ENCODE peak calls at places on chromosomes 1 and 21, in four cellular contexts. One of them, this sample, is unnamed.
A peak's percentile ranks its signal among the peaks of the same experiment; 100 is the strongest.

GRCh38 chr1:151728151-151728711 is 6.9 kb downstream of the RIIAD1 start:
- DNase-seq in GM12878: no peak
- DNase-seq in HepG2: no peak
- DNase-seq in K562: no peak
- DNase-seq in this sample: no peak

GRCh38 chr21:40839551-40839950 is 7.4 kb downstream of the DSCAM start:
- DNase-seq in K562: no peak
- DNase-seq in HepG2: no peak
- DNase-seq in GM12878: no peak
- DNase-seq in this sample: no peak

GRCh38 chr1:214120951-214121350 is 133.2 kb downstream of the PROX1 start:
- DNase-seq in K562: no peak
- DNase-seq in GM12878: no peak
- DNase-seq in HepG2: no peak
- DNase-seq in this sample: no peak

GRCh38 chr1:189237008-189237407 is 1240.7 kb downstream of the BRINP3 start:
- DNase-seq in HepG2: no peak
- DNase-seq in GM12878: no peak
- DNase-seq in K562: no peak
- DNase-seq in this sample: no peak

GRCh38 chr1:59125154-59125553 is 171.7 kb upstream of the FGGY start:
- DNase-seq in HepG2: no peak
- DNase-seq in K562: no peak
- DNase-seq in GM12878: no peak
- DNase-seq in this sample: no peak

GRCh38 chr1:154418062-154418897 is 13.1 kb downstream of the IL6R start:
- DNase-seq in HepG2: peak; percentile 99
- DNase-seq in GM12878: no peak
- DNase-seq in K562: no peak
- DNase-seq in this sample: no peak

GRCh38 chr1:13732971-13733667 is 33.1 kb downstream of the PRDM2 start:
- DNase-seq in HepG2: no peak
- DNase-seq in K562: no peak
- DNase-seq in GM12878: no peak
- DNase-seq in this sample: no peak

GRCh38 chr1:222529916-222530315 is 18.0 kb downstream of the HHIPL2 start:
- DNase-seq in GM12878: no peak
- DNase-seq in HepG2: no peak
- DNase-seq in K562: no peak
- DNase-seq in this sample: no peak

GRCh38 chr21:38831526-38832467 is 26.1 kb downstream of the ETS2 start:
- DNase-seq in GM12878: peak; percentile 40
- DNase-seq in HepG2: peak; percentile 91
- DNase-seq in K562: peak; percentile 52
- DNase-seq in this sample: no peak

GRCh38 chr1:10074855-10075418 is 42.2 kb downstream of the UBE4B start:
- DNase-seq in HepG2: no peak
- DNase-seq in K562: no peak
- DNase-seq in GM12878: no peak
- DNase-seq in this sample: no peak

GRCh38 chr21:36104306-36105300 is 30.3 kb upstream of the CBR3 start:
- DNase-seq in GM12878: no peak
- DNase-seq in K562: peak; percentile 47
- DNase-seq in HepG2: no peak
- DNase-seq in this sample: peak; percentile 88

GRCh38 chr1:153190373-153190772 is 12.9 kb upstream of the LELP1 start:
- DNase-seq in K562: peak; percentile 16
- DNase-seq in GM12878: no peak
- DNase-seq in HepG2: no peak
- DNase-seq in this sample: no peak

GRCh38 chr1:18732686-18733085 is 102.0 kb downstream of the PAX7 start:
- DNase-seq in K562: no peak
- DNase-seq in GM12878: no peak
- DNase-seq in HepG2: no peak
- DNase-seq in this sample: no peak

GRCh38 chr1:18731148-18731547 is 100.5 kb downstream of the PAX7 start:
- DNase-seq in HepG2: no peak
- DNase-seq in GM12878: no peak
- DNase-seq in K562: no peak
- DNase-seq in this sample: no peak

GRCh38 chr1:18734001-18734400 is 103.4 kb downstream of the PAX7 start:
- DNase-seq in HepG2: no peak
- DNase-seq in GM12878: no peak
- DNase-seq in K562: no peak
- DNase-seq in this sample: no peak

GRCh38 chr1:18730321-18730720 is 99.7 kb downstream of the PAX7 start:
- DNase-seq in HepG2: no peak
- DNase-seq in K562: no peak
- DNase-seq in GM12878: no peak
- DNase-seq in this sample: no peak

GRCh38 chr1:18731591-18732235 is 101.1 kb downstream of the PAX7 start:
- DNase-seq in K562: no peak
- DNase-seq in GM12878: no peak
- DNase-seq in HepG2: no peak
- DNase-seq in this sample: no peak
- TF ChIP-seq CBFB in K562: no peak
- TF ChIP-seq CBFB in GM12878: no peak
- TF ChIP-seq CBFB in HepG2: no peak
- TF ChIP-seq CBFB in this sample: no peak

DNA sequence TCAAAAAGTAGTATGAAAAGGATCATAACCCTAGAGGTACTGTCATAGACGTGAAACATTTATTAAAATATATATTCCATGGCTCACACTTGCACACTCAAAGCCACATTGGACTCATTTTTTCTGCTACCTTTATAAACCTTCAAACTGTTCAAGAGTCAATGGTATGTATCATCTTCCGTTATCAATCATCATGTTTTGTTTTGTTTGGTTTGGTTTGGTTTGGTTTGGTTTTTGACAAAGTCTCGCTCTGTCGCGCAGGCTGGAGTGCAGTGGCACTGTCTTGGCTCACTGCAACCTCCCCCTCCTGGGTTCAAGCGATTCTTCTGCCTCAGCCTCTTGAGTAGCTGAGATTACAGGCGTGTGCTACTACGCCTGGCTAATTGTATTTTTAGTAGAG is 1.8 kb downstream of the IFNAR2 start:
- DNase-seq in K562: no peak
- DNase-seq in GM12878: no peak
- DNase-seq in HepG2: no peak
- DNase-seq in this sample: no peak
- TF ChIP-seq CBFB in K562: no peak
- TF ChIP-seq CBFB in GM12878: no peak
- TF ChIP-seq CBFB in HepG2: no peak
- TF ChIP-seq CBFB in this sample: no peak

GRCh38 chr1:77536813-77537212 is 145.6 kb downstream of the ZZZ3 start:
- DNase-seq in GM12878: no peak
- DNase-seq in HepG2: no peak
- DNase-seq in K562: no peak
- DNase-seq in this sample: no peak
- TF ChIP-seq CBFB in GM12878: no peak
- TF ChIP-seq CBFB in HepG2: no peak
- TF ChIP-seq CBFB in K562: no peak
- TF ChIP-seq CBFB in this sample: no peak

DNA sequence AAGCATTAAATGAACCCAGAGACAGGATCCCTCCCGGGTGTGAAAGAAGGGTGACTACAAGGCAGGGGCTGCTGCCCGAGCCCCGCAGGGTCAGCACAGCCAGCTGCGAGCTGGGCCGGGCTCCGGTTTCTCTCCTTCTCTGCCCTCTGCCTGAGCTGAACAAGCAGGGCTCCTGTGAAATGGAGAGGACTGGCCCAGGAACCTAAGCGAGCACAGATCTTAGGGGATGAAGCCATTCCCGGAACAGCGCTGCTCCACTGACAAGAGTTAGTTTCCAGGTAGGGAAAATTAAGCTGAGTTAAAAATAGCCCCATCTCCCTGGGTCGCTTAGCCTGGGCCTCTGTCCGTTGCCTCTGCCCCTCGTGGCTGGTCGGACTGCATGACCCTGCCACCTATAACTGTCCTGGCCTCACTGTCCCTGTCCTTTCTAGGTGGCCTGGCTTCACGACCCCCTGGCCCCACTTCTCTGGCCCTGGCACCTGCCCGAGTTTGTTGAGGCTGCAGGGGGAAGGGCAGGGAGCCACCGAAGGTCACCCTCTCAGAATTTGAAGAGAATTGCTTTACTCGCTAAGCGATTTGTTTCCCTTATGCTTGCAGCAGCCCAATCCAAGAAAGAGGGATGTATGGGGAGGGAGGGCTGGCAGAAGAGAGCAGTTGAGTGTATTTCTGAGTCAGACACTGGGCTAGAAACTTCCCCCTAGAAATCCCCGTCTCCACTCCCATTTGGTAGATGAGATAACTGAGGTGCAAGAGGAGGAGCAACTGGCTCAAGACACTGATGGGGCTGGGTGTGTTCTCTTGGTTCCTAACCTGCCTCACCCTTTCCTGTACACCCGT is 2.6 kb upstream of the EDN2 start:
- DNase-seq in GM12878: peak; percentile 48
- DNase-seq in HepG2: no peak
- DNase-seq in K562: no peak
- DNase-seq in this sample: peak; percentile 32
- TF ChIP-seq CBFB in GM12878: no peak
- TF ChIP-seq CBFB in HepG2: no peak
- TF ChIP-seq CBFB in K562: no peak
- TF ChIP-seq CBFB in this sample: no peak

DNA sequence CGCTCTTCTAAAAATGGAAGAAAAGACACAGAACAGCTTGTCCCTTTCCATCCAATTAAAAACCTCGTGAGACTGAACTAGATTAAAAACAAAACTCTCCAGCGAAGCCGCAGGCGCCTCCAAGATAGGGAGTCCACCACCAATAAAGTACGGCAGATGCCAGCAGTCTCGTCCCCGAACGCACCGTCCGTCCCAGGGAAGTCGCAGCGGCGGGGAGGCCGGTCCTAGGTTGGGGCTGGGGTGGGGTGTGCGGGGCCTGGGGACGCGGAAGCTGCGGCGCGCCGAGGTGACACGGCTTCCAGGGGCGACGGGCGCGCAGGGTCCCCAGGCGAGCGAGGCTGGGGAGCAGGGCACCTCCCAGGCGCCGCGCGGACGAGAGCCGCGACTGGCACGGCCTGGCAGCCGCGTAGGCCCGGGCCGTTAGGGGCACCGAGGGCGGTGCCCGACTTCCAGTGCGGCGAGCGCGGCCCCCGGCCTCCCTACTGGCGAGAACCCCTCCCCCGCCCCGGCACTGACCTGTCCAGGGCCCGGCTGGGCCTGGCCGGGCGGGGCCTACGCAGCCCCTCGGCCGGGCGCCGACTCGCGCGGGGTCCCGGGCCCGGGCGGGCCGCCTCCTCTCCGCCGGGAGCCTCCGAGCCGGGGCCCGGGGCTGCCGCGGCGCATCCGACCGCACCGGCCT is 28.3 kb upstream of the A3GALT2 start:
- DNase-seq in HepG2: no peak
- DNase-seq in K562: peak; percentile 76
- DNase-seq in GM12878: no peak
- DNase-seq in this sample: peak; percentile 40
- TF ChIP-seq CBFB in HepG2: no peak
- TF ChIP-seq CBFB in K562: no peak
- TF ChIP-seq CBFB in GM12878: no peak
- TF ChIP-seq CBFB in this sample: no peak

GRCh38 chr1:108075055-108075454 is 110.1 kb upstream of the VAV3 start:
- DNase-seq in HepG2: no peak
- DNase-seq in K562: no peak
- DNase-seq in GM12878: peak; percentile 8
- DNase-seq in this sample: no peak
- TF ChIP-seq CBFB in HepG2: no peak
- TF ChIP-seq CBFB in K562: no peak
- TF ChIP-seq CBFB in GM12878: no peak
- TF ChIP-seq CBFB in this sample: no peak

GRCh38 chr1:78420688-78421087 is 70.1 kb upstream of the PTGFR start:
- DNase-seq in HepG2: no peak
- DNase-seq in GM12878: no peak
- DNase-seq in K562: no peak
- DNase-seq in this sample: no peak

GRCh38 chr1:78420185-78420584 is 70.6 kb upstream of the PTGFR start:
- DNase-seq in K562: no peak
- DNase-seq in GM12878: no peak
- DNase-seq in HepG2: no peak
- DNase-seq in this sample: no peak

GRCh38 chr1:78415165-78415564 is 75.6 kb upstream of the PTGFR start:
- DNase-seq in GM12878: no peak
- DNase-seq in K562: no peak
- DNase-seq in HepG2: no peak
- DNase-seq in this sample: no peak

GRCh38 chr1:78424720-78425119 is 66.1 kb upstream of the PTGFR start:
- DNase-seq in GM12878: no peak
- DNase-seq in HepG2: no peak
- DNase-seq in K562: no peak
- DNase-seq in this sample: no peak

GRCh38 chr1:78419309-78419708 is 71.5 kb upstream of the PTGFR start:
- DNase-seq in K562: no peak
- DNase-seq in HepG2: no peak
- DNase-seq in GM12878: no peak
- DNase-seq in this sample: no peak
- TF ChIP-seq CBFB in K562: no peak
- TF ChIP-seq CBFB in HepG2: no peak
- TF ChIP-seq CBFB in GM12878: no peak
- TF ChIP-seq CBFB in this sample: no peak

GRCh38 chr1:207868769-207869721 is 41.9 kb downstream of the CD34 start:
- DNase-seq in GM12878: no peak
- DNase-seq in K562: peak; percentile 84
- DNase-seq in HepG2: peak; percentile 41
- DNase-seq in this sample: peak; percentile 72

GRCh38 chr1:207869859-207870258 is 41.1 kb downstream of the CD34 start:
- DNase-seq in GM12878: no peak
- DNase-seq in HepG2: no peak
- DNase-seq in K562: no peak
- DNase-seq in this sample: no peak

GRCh38 chr1:207866471-207867135 is 44.3 kb downstream of the CD34 start:
- DNase-seq in HepG2: no peak
- DNase-seq in K562: no peak
- DNase-seq in GM12878: no peak
- DNase-seq in this sample: no peak

GRCh38 chr1:207868252-207868768 is 42.6 kb downstream of the CD34 start:
- DNase-seq in K562: no peak
- DNase-seq in GM12878: no peak
- DNase-seq in HepG2: no peak
- DNase-seq in this sample: peak; percentile 38

GRCh38 chr1:207867136-207868081 is 43.5 kb downstream of the CD34 start:
- DNase-seq in GM12878: no peak
- DNase-seq in HepG2: no peak
- DNase-seq in K562: no peak
- DNase-seq in this sample: no peak
- TF ChIP-seq CBFB in GM12878: no peak
- TF ChIP-seq CBFB in HepG2: no peak
- TF ChIP-seq CBFB in K562: no peak
- TF ChIP-seq CBFB in this sample: no peak

DNA sequence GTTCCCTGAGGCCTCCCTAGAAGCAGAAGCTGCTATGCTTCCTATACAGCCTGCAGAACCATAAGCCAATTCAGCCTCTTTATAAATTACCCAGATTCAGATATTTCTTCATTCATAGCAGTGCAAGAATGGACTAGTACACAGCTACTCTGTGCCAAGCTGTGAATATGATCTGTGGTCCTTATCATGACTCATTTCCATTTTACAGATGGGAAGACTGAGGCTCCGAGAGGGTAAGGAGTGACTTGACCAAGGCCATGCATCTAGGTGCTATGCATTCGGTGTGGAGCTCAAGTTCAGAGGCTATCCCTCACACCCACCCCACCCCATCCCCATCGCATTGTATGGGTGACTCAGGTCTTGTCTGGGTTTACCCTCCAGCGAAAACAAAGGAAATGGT is 52.3 kb upstream of the DISP3 start:
- DNase-seq in K562: no peak
- DNase-seq in HepG2: no peak
- DNase-seq in GM12878: no peak
- DNase-seq in this sample: no peak
- TF ChIP-seq CBFB in K562: no peak
- TF ChIP-seq CBFB in HepG2: no peak
- TF ChIP-seq CBFB in GM12878: no peak
- TF ChIP-seq CBFB in this sample: no peak